ENCODE peak calls at places on chromosomes 11 and 22, in seven cellular contexts. One of them, this sample, is unnamed.

GRCh38 chr22:49107961-49108530 is 719.6 kb downstream of the BRD1 start:
- DNase-seq in ureter: no peak
- DNase-seq in GM23338: no peak
- DNase-seq in activated naive CD4-positive, alpha-beta T cell treated with anti-CD3 and anti-CD28 coated beads, Interleukin-2, amount 10 ng/mL, durations not matched to agents 7 days and 5 days: peak; percentile 13
- DNase-seq in stimulated activated CD8-positive, alpha-beta memory T cell treated with anti-CD3 and anti-CD28 coated beads, Interleukin-4, amount 100 ng/mL, for 4 hours: no peak
- DNase-seq in amniotic stem cell: no peak
- DNase-seq in H4: no peak
- DNase-seq in this sample: no peak

GRCh38 chr11:66749091-66749490 is 20.1 kb upstream of the SPTBN2 start:
- DNase-seq in ureter: no peak
- DNase-seq in GM23338: no peak
- DNase-seq in activated naive CD4-positive, alpha-beta T cell treated with anti-CD3 and anti-CD28 coated beads, Interleukin-2, amount 10 ng/mL, durations not matched to agents 7 days and 5 days: no peak
- DNase-seq in stimulated activated CD8-positive, alpha-beta memory T cell treated with anti-CD3 and anti-CD28 coated beads, Interleukin-4, amount 100 ng/mL, for 4 hours: no peak
- DNase-seq in amniotic stem cell: no peak
- DNase-seq in H4: no peak
- DNase-seq in this sample: no peak

GRCh38 chr22:36193577-36193976 is 8.0 kb downstream of the APOL4 start:
- DNase-seq in ureter: no peak
- DNase-seq in GM23338: no peak
- DNase-seq in activated naive CD4-positive, alpha-beta T cell treated with anti-CD3 and anti-CD28 coated beads, Interleukin-2, amount 10 ng/mL, durations not matched to agents 7 days and 5 days: no peak
- DNase-seq in stimulated activated CD8-positive, alpha-beta memory T cell treated with anti-CD3 and anti-CD28 coated beads, Interleukin-4, amount 100 ng/mL, for 4 hours: no peak
- DNase-seq in amniotic stem cell: no peak
- DNase-seq in H4: no peak
- DNase-seq in this sample: no peak

GRCh38 chr11:90449643-90450042 is 226.8 kb upstream of the CHORDC1 start:
- DNase-seq in ureter: no peak
- DNase-seq in GM23338: no peak
- DNase-seq in activated naive CD4-positive, alpha-beta T cell treated with anti-CD3 and anti-CD28 coated beads, Interleukin-2, amount 10 ng/mL, durations not matched to agents 7 days and 5 days: no peak
- DNase-seq in stimulated activated CD8-positive, alpha-beta memory T cell treated with anti-CD3 and anti-CD28 coated beads, Interleukin-4, amount 100 ng/mL, for 4 hours: no peak
- DNase-seq in amniotic stem cell: no peak
- DNase-seq in H4: no peak
- DNase-seq in this sample: no peak

GRCh38 chr22:42905702-42906183 is 48.7 kb upstream of the ARFGAP3 start:
- DNase-seq in ureter: no peak
- DNase-seq in GM23338: no peak
- DNase-seq in activated naive CD4-positive, alpha-beta T cell treated with anti-CD3 and anti-CD28 coated beads, Interleukin-2, amount 10 ng/mL, durations not matched to agents 7 days and 5 days: no peak
- DNase-seq in stimulated activated CD8-positive, alpha-beta memory T cell treated with anti-CD3 and anti-CD28 coated beads, Interleukin-4, amount 100 ng/mL, for 4 hours: no peak
- DNase-seq in amniotic stem cell: no peak
- DNase-seq in H4: no peak
- DNase-seq in this sample: no peak

GRCh38 chr11:9574556-9574805 is 1.0 kb downstream of the WEE1 start:
- DNase-seq in ureter: peak; percentile 51
- DNase-seq in GM23338: peak; percentile 33
- DNase-seq in activated naive CD4-positive, alpha-beta T cell treated with anti-CD3 and anti-CD28 coated beads, Interleukin-2, amount 10 ng/mL, durations not matched to agents 7 days and 5 days: no peak
- DNase-seq in stimulated activated CD8-positive, alpha-beta memory T cell treated with anti-CD3 and anti-CD28 coated beads, Interleukin-4, amount 100 ng/mL, for 4 hours: no peak
- DNase-seq in amniotic stem cell: no peak
- DNase-seq in H4: no peak
- DNase-seq in this sample: peak; percentile 4

GRCh38 chr22:47204002-47204979 is 441.8 kb downstream of the TBC1D22A start:
- DNase-seq in ureter: no peak
- DNase-seq in GM23338: no peak
- DNase-seq in activated naive CD4-positive, alpha-beta T cell treated with anti-CD3 and anti-CD28 coated beads, Interleukin-2, amount 10 ng/mL, durations not matched to agents 7 days and 5 days: no peak
- DNase-seq in stimulated activated CD8-positive, alpha-beta memory T cell treated with anti-CD3 and anti-CD28 coated beads, Interleukin-4, amount 100 ng/mL, for 4 hours: no peak
- DNase-seq in amniotic stem cell: no peak
- DNase-seq in H4: no peak
- DNase-seq in this sample: no peak

GRCh38 chr11:11414996-11415395 is 61.9 kb upstream of the CSNK2A3 start:
- DNase-seq in ureter: no peak
- DNase-seq in GM23338: no peak
- DNase-seq in activated naive CD4-positive, alpha-beta T cell treated with anti-CD3 and anti-CD28 coated beads, Interleukin-2, amount 10 ng/mL, durations not matched to agents 7 days and 5 days: no peak
- DNase-seq in stimulated activated CD8-positive, alpha-beta memory T cell treated with anti-CD3 and anti-CD28 coated beads, Interleukin-4, amount 100 ng/mL, for 4 hours: no peak
- DNase-seq in amniotic stem cell: no peak
- DNase-seq in H4: no peak
- DNase-seq in this sample: no peak

GRCh38 chr11:114317738-114318137 is 21.5 kb downstream of the NNMT start:
- DNase-seq in ureter: no peak
- DNase-seq in GM23338: peak; percentile 92
- DNase-seq in activated naive CD4-positive, alpha-beta T cell treated with anti-CD3 and anti-CD28 coated beads, Interleukin-2, amount 10 ng/mL, durations not matched to agents 7 days and 5 days: no peak
- DNase-seq in stimulated activated CD8-positive, alpha-beta memory T cell treated with anti-CD3 and anti-CD28 coated beads, Interleukin-4, amount 100 ng/mL, for 4 hours: no peak
- DNase-seq in amniotic stem cell: no peak
- DNase-seq in H4: no peak
- DNase-seq in this sample: no peak

GRCh38 chr11:11171285-11171684 is 181.8 kb downstream of the CSNK2A3 start:
- DNase-seq in ureter: no peak
- DNase-seq in GM23338: no peak
- DNase-seq in activated naive CD4-positive, alpha-beta T cell treated with anti-CD3 and anti-CD28 coated beads, Interleukin-2, amount 10 ng/mL, durations not matched to agents 7 days and 5 days: no peak
- DNase-seq in stimulated activated CD8-positive, alpha-beta memory T cell treated with anti-CD3 and anti-CD28 coated beads, Interleukin-4, amount 100 ng/mL, for 4 hours: no peak
- DNase-seq in amniotic stem cell: no peak
- DNase-seq in H4: peak; percentile 72
- DNase-seq in this sample: no peak

GRCh38 chr11:2164861-2165555 is 4.0 kb upstream of the INS start:
- DNase-seq in ureter: no peak
- DNase-seq in GM23338: no peak
- DNase-seq in activated naive CD4-positive, alpha-beta T cell treated with anti-CD3 and anti-CD28 coated beads, Interleukin-2, amount 10 ng/mL, durations not matched to agents 7 days and 5 days: no peak
- DNase-seq in stimulated activated CD8-positive, alpha-beta memory T cell treated with anti-CD3 and anti-CD28 coated beads, Interleukin-4, amount 100 ng/mL, for 4 hours: no peak
- DNase-seq in amniotic stem cell: no peak
- DNase-seq in H4: no peak
- DNase-seq in this sample: no peak

GRCh38 chr11:36239636-36240035 is 49.6 kb downstream of the COMMD9 start:
- DNase-seq in ureter: no peak
- DNase-seq in GM23338: no peak
- DNase-seq in activated naive CD4-positive, alpha-beta T cell treated with anti-CD3 and anti-CD28 coated beads, Interleukin-2, amount 10 ng/mL, durations not matched to agents 7 days and 5 days: no peak
- DNase-seq in stimulated activated CD8-positive, alpha-beta memory T cell treated with anti-CD3 and anti-CD28 coated beads, Interleukin-4, amount 100 ng/mL, for 4 hours: no peak
- DNase-seq in amniotic stem cell: no peak
- DNase-seq in H4: no peak
- DNase-seq in this sample: no peak

GRCh38 chr11:61294717-61295595 is at the start of gene VWCE:
- DNase-seq in ureter: peak; percentile 57
- DNase-seq in GM23338: peak; percentile 92
- DNase-seq in activated naive CD4-positive, alpha-beta T cell treated with anti-CD3 and anti-CD28 coated beads, Interleukin-2, amount 10 ng/mL, durations not matched to agents 7 days and 5 days: peak; percentile 81
- DNase-seq in stimulated activated CD8-positive, alpha-beta memory T cell treated with anti-CD3 and anti-CD28 coated beads, Interleukin-4, amount 100 ng/mL, for 4 hours: peak; percentile 40
- DNase-seq in amniotic stem cell: peak; percentile 22
- DNase-seq in H4: no peak
- DNase-seq in this sample: peak; percentile 52

GRCh38 chr11:67732045-67732787 is 57.8 kb upstream of the ALDH3B2 start:
- DNase-seq in ureter: no peak
- DNase-seq in GM23338: peak; percentile 66
- DNase-seq in activated naive CD4-positive, alpha-beta T cell treated with anti-CD3 and anti-CD28 coated beads, Interleukin-2, amount 10 ng/mL, durations not matched to agents 7 days and 5 days: peak; percentile 50
- DNase-seq in stimulated activated CD8-positive, alpha-beta memory T cell treated with anti-CD3 and anti-CD28 coated beads, Interleukin-4, amount 100 ng/mL, for 4 hours: peak; percentile 8
- DNase-seq in amniotic stem cell: no peak
- DNase-seq in H4: peak; percentile 22
- DNase-seq in this sample: peak; percentile 29

GRCh38 chr11:132848336-132848735 is 684.0 kb downstream of the OPCML start:
- DNase-seq in ureter: no peak
- DNase-seq in GM23338: no peak
- DNase-seq in activated naive CD4-positive, alpha-beta T cell treated with anti-CD3 and anti-CD28 coated beads, Interleukin-2, amount 10 ng/mL, durations not matched to agents 7 days and 5 days: no peak
- DNase-seq in stimulated activated CD8-positive, alpha-beta memory T cell treated with anti-CD3 and anti-CD28 coated beads, Interleukin-4, amount 100 ng/mL, for 4 hours: no peak
- DNase-seq in amniotic stem cell: no peak
- DNase-seq in H4: no peak
- DNase-seq in this sample: no peak

GRCh38 chr22:36220457-36220921 is 18.8 kb downstream of the APOL2 start:
- DNase-seq in ureter: peak; percentile 42
- DNase-seq in GM23338: peak; percentile 48
- DNase-seq in activated naive CD4-positive, alpha-beta T cell treated with anti-CD3 and anti-CD28 coated beads, Interleukin-2, amount 10 ng/mL, durations not matched to agents 7 days and 5 days: no peak
- DNase-seq in stimulated activated CD8-positive, alpha-beta memory T cell treated with anti-CD3 and anti-CD28 coated beads, Interleukin-4, amount 100 ng/mL, for 4 hours: no peak
- DNase-seq in amniotic stem cell: no peak
- DNase-seq in H4: no peak
- DNase-seq in this sample: no peak

GRCh38 chr11:77287615-77288273 is 13.7 kb downstream of the GDPD4 start:
- DNase-seq in ureter: no peak
- DNase-seq in GM23338: no peak
- DNase-seq in activated naive CD4-positive, alpha-beta T cell treated with anti-CD3 and anti-CD28 coated beads, Interleukin-2, amount 10 ng/mL, durations not matched to agents 7 days and 5 days: no peak
- DNase-seq in stimulated activated CD8-positive, alpha-beta memory T cell treated with anti-CD3 and anti-CD28 coated beads, Interleukin-4, amount 100 ng/mL, for 4 hours: no peak
- DNase-seq in amniotic stem cell: peak; percentile 77
- DNase-seq in H4: peak; percentile 23
- DNase-seq in this sample: no peak

GRCh38 chr11:94576306-94576705 is 9.1 kb downstream of the PIWIL4 start:
- DNase-seq in ureter: no peak
- DNase-seq in GM23338: no peak
- DNase-seq in activated naive CD4-positive, alpha-beta T cell treated with anti-CD3 and anti-CD28 coated beads, Interleukin-2, amount 10 ng/mL, durations not matched to agents 7 days and 5 days: no peak
- DNase-seq in stimulated activated CD8-positive, alpha-beta memory T cell treated with anti-CD3 and anti-CD28 coated beads, Interleukin-4, amount 100 ng/mL, for 4 hours: no peak
- DNase-seq in amniotic stem cell: no peak
- DNase-seq in H4: no peak
- DNase-seq in this sample: no peak

GRCh38 chr11:77559686-77560425 is 29.9 kb upstream of the AQP11 start:
- DNase-seq in ureter: no peak
- DNase-seq in GM23338: no peak
- DNase-seq in activated naive CD4-positive, alpha-beta T cell treated with anti-CD3 and anti-CD28 coated beads, Interleukin-2, amount 10 ng/mL, durations not matched to agents 7 days and 5 days: no peak
- DNase-seq in stimulated activated CD8-positive, alpha-beta memory T cell treated with anti-CD3 and anti-CD28 coated beads, Interleukin-4, amount 100 ng/mL, for 4 hours: no peak
- DNase-seq in amniotic stem cell: no peak
- DNase-seq in H4: peak; percentile 29
- DNase-seq in this sample: no peak

GRCh38 chr22:28750471-28750881 is 8.6 kb downstream of the HSCB start:
- DNase-seq in ureter: no peak
- DNase-seq in GM23338: no peak
- DNase-seq in activated naive CD4-positive, alpha-beta T cell treated with anti-CD3 and anti-CD28 coated beads, Interleukin-2, amount 10 ng/mL, durations not matched to agents 7 days and 5 days: no peak
- DNase-seq in stimulated activated CD8-positive, alpha-beta memory T cell treated with anti-CD3 and anti-CD28 coated beads, Interleukin-4, amount 100 ng/mL, for 4 hours: no peak
- DNase-seq in amniotic stem cell: peak; percentile 60
- DNase-seq in H4: no peak
- DNase-seq in this sample: no peak

GRCh38 chr11:2175659-2176058 is 4.0 kb upstream of the TH start:
- DNase-seq in ureter: no peak
- DNase-seq in GM23338: no peak
- DNase-seq in activated naive CD4-positive, alpha-beta T cell treated with anti-CD3 and anti-CD28 coated beads, Interleukin-2, amount 10 ng/mL, durations not matched to agents 7 days and 5 days: no peak
- DNase-seq in stimulated activated CD8-positive, alpha-beta memory T cell treated with anti-CD3 and anti-CD28 coated beads, Interleukin-4, amount 100 ng/mL, for 4 hours: no peak
- DNase-seq in amniotic stem cell: no peak
- DNase-seq in H4: peak; percentile 92
- DNase-seq in this sample: no peak

GRCh38 chr11:124970925-124971324 is 16.9 kb downstream of the CCDC15 start:
- DNase-seq in ureter: no peak
- DNase-seq in GM23338: peak; percentile 78
- DNase-seq in activated naive CD4-positive, alpha-beta T cell treated with anti-CD3 and anti-CD28 coated beads, Interleukin-2, amount 10 ng/mL, durations not matched to agents 7 days and 5 days: no peak
- DNase-seq in stimulated activated CD8-positive, alpha-beta memory T cell treated with anti-CD3 and anti-CD28 coated beads, Interleukin-4, amount 100 ng/mL, for 4 hours: no peak
- DNase-seq in amniotic stem cell: no peak
- DNase-seq in H4: peak; percentile 37
- DNase-seq in this sample: no peak

GRCh38 chr11:94649925-94650623 is 82.9 kb downstream of the PIWIL4 start:
- DNase-seq in ureter: no peak
- DNase-seq in GM23338: peak; percentile 89
- DNase-seq in activated naive CD4-positive, alpha-beta T cell treated with anti-CD3 and anti-CD28 coated beads, Interleukin-2, amount 10 ng/mL, durations not matched to agents 7 days and 5 days: no peak
- DNase-seq in stimulated activated CD8-positive, alpha-beta memory T cell treated with anti-CD3 and anti-CD28 coated beads, Interleukin-4, amount 100 ng/mL, for 4 hours: no peak
- DNase-seq in amniotic stem cell: no peak
- DNase-seq in H4: no peak
- DNase-seq in this sample: no peak

GRCh38 chr11:20364412-20364792 is 888 bp downstream of the HTATIP2 start:
- DNase-seq in ureter: no peak
- DNase-seq in GM23338: no peak
- DNase-seq in activated naive CD4-positive, alpha-beta T cell treated with anti-CD3 and anti-CD28 coated beads, Interleukin-2, amount 10 ng/mL, durations not matched to agents 7 days and 5 days: no peak
- DNase-seq in stimulated activated CD8-positive, alpha-beta memory T cell treated with anti-CD3 and anti-CD28 coated beads, Interleukin-4, amount 100 ng/mL, for 4 hours: no peak
- DNase-seq in amniotic stem cell: no peak
- DNase-seq in H4: no peak
- DNase-seq in this sample: no peak

GRCh38 chr22:30874431-30875370 is 93.9 kb downstream of the MORC2 start:
- DNase-seq in ureter: no peak
- DNase-seq in GM23338: no peak
- DNase-seq in activated naive CD4-positive, alpha-beta T cell treated with anti-CD3 and anti-CD28 coated beads, Interleukin-2, amount 10 ng/mL, durations not matched to agents 7 days and 5 days: no peak
- DNase-seq in stimulated activated CD8-positive, alpha-beta memory T cell treated with anti-CD3 and anti-CD28 coated beads, Interleukin-4, amount 100 ng/mL, for 4 hours: no peak
- DNase-seq in amniotic stem cell: no peak
- DNase-seq in H4: no peak
- DNase-seq in this sample: no peak